ENCODE peak calls at places on chromosomes 11 and 22, in eight cellular contexts. Y, P, E, U, I, C, L and T are unnamed samples. For H3K4me1 and H3K36me3, the result is how much of the 10 kb centered on the place peaks cover.

GRCh38 chr11:130371004-130371590 is 56.4 kb upstream of the ZBTB44 start:
- DNase-seq in I (peak), L (no peak), Y (no peak), C (no peak), U (no peak), E (no peak), P (no peak), T (no peak)

GRCh38 chr22:24305260-24305692 is 34.6 kb downstream of the SPECC1L start:
- DNase-seq in I (no peak), P (no peak), C (no peak), L (peak), E (no peak), Y (no peak), U (no peak), T (no peak)

GRCh38 chr11:106627694-106628093 is 390.6 kb downstream of the GUCY1A2 start:
- DNase-seq in U (no peak), Y (no peak), E (no peak), I (no peak), P (no peak), L (no peak), C (no peak), T (no peak)

GRCh38 chr11:70226967-70227366 is 23.9 kb downstream of the FADD start:
- DNase-seq in E (no peak), C (no peak), P (no peak), U (no peak), Y (peak), I (no peak), L (peak), T (no peak)

GRCh38 chr11:122202951-122203456 is 87.0 kb upstream of the BLID start:
- DNase-seq in I (peak), U (peak), C (peak), P (peak), E (peak), Y (peak), L (peak), T (peak)

GRCh38 chr11:121024989-121025388 is 1.1 kb downstream of the TBCEL start:
- DNase-seq in Y (no peak), C (no peak), U (no peak), L (peak), P (no peak), I (no peak), E (no peak), T (peak)

GRCh38 chr22:20430101-20430640 is 7.5 kb downstream of the SCARF2 start:
- DNase-seq in C (peak), Y (no peak), E (peak), P (no peak), U (no peak), L (no peak), I (no peak), T (peak)

GRCh38 chr11:125091877-125092664 is 19.4 kb downstream of the TMEM218 start:
- DNase-seq in Y (no peak), U (no peak), P (no peak), L (no peak), E (no peak), C (no peak), I (no peak), T (no peak)

GRCh38 chr22:27594474-27595134 is 207.0 kb downstream of the MN1 start:
- DNase-seq in P (no peak), Y (no peak), L (no peak), E (no peak), C (no peak), U (no peak), I (no peak), T (no peak)

GRCh38 chr11:20127671-20128527 is 32.4 kb downstream of the DBX1 start:
- DNase-seq in U (peak), I (no peak), Y (peak), E (peak), L (peak), P (peak), C (peak), T (peak)

GRCh38 chr11:76636826-76637460 is 33.6 kb downstream of the LRRC32 start:
- DNase-seq in U (no peak), P (no peak), C (no peak), Y (no peak), I (no peak), L (no peak), E (no peak), T (no peak)

GRCh38 chr11:76236092-76237026 is 30.1 kb upstream of the WNT11 start:
- DNase-seq in P (peak), I (no peak), E (no peak), Y (peak), C (no peak), L (peak), U (no peak), T (peak)

GRCh38 chr22:29040385-29041275 is 21.0 kb downstream of the C22orf31 start:
- DNase-seq in Y (peak), C (no peak), I (no peak), E (no peak), U (peak), L (peak), P (no peak), T (peak)

GRCh38 chr22:36331912-36332622 is 55.7 kb downstream of the MYH9 start:
- DNase-seq in Y (no peak), L (peak), I (no peak), E (no peak), P (peak), C (peak), U (no peak), T (peak)

GRCh38 chr22:47303161-47303890 is 540.9 kb downstream of the TBC1D22A start:
- DNase-seq in C (no peak), L (no peak), P (no peak), Y (no peak), U (no peak), E (peak), I (peak), T (no peak)

GRCh38 chr11:133894956-133895549 is 49.7 kb upstream of the SPATA19 start:
- DNase-seq in C (peak), U (no peak), I (no peak), Y (no peak), L (no peak), P (no peak), E (peak), T (no peak)

GRCh38 chr22:18962308-18962635 is 26.2 kb upstream of the PRODH start:
- DNase-seq in E (no peak), L (no peak), Y (no peak), C (no peak), I (no peak), U (no peak), P (no peak), T (no peak)

GRCh38 chr11:60130496-60130895 is 42.0 kb downstream of the MS4A2 start:
- DNase-seq in E (no peak), L (peak), P (no peak), I (no peak), C (no peak), U (peak), Y (peak), T (no peak)

GRCh38 chr22:24518774-24519485 is 23.8 kb downstream of the UPB1 start:
- DNase-seq in U (no peak), Y (no peak), P (no peak), I (no peak), E (no peak), C (no peak), L (no peak), T (no peak)

DNA sequence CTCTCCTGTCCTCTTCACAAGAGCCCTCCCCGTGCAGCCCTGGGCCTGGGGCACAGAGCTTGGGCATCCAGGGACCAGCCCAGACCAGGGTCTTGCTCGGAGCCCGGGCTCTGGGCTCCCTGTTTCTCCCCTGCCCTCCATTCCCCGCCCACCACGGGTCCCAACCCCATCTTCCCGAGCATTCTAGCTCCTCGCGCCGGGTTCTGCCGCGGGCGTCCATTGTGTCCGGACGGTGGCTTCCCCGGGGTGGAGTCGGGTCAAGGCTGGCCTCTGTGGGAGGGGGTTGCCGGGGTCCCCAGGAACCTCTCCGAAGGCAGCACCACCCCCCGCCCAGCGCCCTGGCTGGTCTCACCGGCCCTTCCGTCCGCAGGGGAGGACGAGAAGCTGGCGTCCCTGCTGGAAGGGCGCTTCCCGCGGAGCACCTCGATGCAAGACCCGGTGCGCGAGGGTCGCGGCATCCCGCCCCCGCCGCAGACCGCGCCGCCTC is 18.1 kb upstream of the ACR start:
- DNase-seq in Y (no peak), C (no peak), P (no peak), I (no peak), L (no peak), E (no peak), U (no peak), T (no peak)
- H3K4me1 ChIP-seq in Y (under half), C (under half), P (under half), I (under half), L (under half), E (under half), U (under half), T (under half)

DNA sequence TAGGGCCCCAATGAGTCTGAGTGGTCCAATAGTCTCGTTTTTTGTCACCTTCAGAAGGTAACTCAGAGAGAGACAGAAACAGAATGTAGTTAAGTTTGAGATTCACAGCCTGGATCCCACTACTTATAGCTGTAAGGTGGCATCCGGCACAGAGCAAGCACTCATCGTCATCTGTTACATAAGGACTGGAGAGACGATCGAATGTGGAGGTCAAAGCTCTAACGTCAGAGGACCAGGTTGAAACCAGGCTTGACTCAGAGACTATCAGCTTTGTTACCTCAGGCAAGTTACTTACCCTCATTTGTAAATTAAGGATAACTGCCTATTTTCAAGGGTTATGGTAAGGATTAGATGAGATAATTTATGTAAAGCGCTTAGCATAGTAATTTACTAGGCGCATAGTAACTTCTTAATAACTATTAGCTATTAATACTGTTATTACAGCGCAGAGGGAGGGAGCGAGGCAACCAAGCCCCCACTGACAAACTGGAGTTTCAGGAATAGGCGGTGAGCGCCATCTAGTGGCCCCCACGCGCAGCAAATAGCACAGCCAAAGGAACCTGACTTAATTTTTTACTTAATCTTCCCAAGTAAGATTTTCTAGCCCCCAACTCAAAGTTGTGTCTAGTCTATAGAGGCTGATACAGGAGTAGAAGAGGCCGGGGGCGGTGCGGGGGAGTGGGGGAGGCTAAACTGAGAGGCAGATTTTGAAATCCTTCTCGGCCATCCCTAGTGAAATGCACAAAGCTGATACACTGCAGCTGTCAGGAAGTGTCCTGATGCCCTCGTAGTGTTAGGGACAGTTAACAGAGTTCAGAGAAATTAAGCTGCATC is 29.0 kb upstream of the API5 start:
- DNase-seq in C (no peak), I (peak), Y (peak), E (no peak), L (peak), U (peak), P (no peak), T (no peak)
- H3K36me3 ChIP-seq in C (under half), I (under half), Y (under half), E (under half), L (under half), U (under half), P (under half), T (under half)

GRCh38 chr22:22159384-22159783 is 85.2 kb upstream of the VPREB1 start:
- DNase-seq in I (no peak), Y (no peak), P (no peak), L (no peak), C (no peak), U (no peak), E (no peak), T (no peak)

GRCh38 chr22:22158207-22158816 is 86.3 kb upstream of the VPREB1 start:
- DNase-seq in E (no peak), I (no peak), Y (no peak), L (no peak), P (no peak), U (no peak), C (no peak), T (no peak)

GRCh38 chr22:22164541-22165272 is 79.9 kb upstream of the VPREB1 start:
- DNase-seq in L (no peak), E (no peak), U (no peak), Y (no peak), C (no peak), P (no peak), I (peak), T (no peak)

GRCh38 chr22:22158965-22159364 is 85.6 kb upstream of the VPREB1 start:
- DNase-seq in P (no peak), I (no peak), C (no peak), E (no peak), Y (no peak), U (no peak), L (no peak), T (no peak)

GRCh38 chr22:22161924-22162851 is 82.4 kb upstream of the VPREB1 start:
- DNase-seq in Y (no peak), P (no peak), E (no peak), C (no peak), U (no peak), I (peak), L (no peak), T (no peak)
- H3K4me1 ChIP-seq in Y (under half), P (under half), E (under half), C (under half), U (under half), I (under half), L (under half), T (under half)

DNA sequence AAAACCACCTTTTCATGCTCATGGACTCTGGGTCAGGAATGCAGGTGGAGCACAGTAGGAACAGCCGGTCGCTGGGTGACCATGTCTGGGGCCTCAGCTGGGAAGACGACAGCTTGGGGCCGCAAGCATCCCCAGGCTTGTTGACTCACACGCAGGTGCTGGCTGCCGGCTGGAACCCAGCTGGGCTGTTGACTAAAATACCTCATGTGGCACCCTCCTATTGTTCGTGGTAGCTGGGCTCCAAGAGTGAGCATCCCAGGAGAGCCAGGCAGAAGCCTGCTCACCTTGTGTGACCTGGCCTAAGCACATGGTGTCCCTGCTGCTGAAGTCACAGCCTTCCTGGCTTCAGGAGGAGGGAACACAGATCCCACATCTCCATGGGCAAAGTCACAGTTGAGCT is 9.4 kb downstream of the DPP3 start:
- DNase-seq in L (no peak), C (no peak), E (no peak), I (no peak), Y (no peak), P (no peak), U (no peak), T (no peak)
- H3K36me3 ChIP-seq in L (under half), C (under half), E (half or more), I (under half), Y (under half), P (under half), U (half or more), T (half or more)

GRCh38 chr11:1868636-1869291 is 15.9 kb downstream of the LSP1 start:
- DNase-seq in P (peak), C (no peak), E (no peak), Y (no peak), L (no peak), I (no peak), U (no peak), T (peak)
- H3K4me1 ChIP-seq in P (under half), C (half or more), E (half or more), Y (under half), L (under half), I (half or more), U (under half), T (under half)

DNA sequence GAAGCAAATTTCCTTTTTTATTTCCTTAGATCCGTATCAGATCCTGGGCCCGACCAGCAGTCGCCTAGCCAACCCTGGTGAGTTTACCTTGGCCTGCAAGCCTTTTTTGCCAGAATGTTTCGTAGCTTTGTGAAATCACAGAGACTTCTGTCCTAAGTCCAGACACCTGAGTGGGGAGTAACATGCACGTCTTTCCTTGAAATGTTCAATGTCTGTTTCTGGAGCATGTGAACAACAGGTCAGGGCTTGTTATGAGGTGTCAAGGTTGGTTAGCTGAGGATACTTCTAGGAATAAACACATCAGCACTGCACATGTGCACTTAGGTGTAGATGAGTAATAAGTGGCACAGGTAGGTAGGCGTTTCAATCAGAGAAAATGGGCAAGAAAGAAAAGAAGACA is 58.0 kb downstream of the KCNJ1 start:
- DNase-seq in E (no peak), C (no peak), L (no peak), Y (no peak), P (no peak), U (no peak), I (no peak), T (no peak)
- H3K36me3 ChIP-seq in E (under half), C (under half), L (under half), Y (under half), P (under half), U (under half), I (under half), T (under half)

GRCh38 chr11:45056529-45056928 is 89.9 kb upstream of the PRDM11 start:
- DNase-seq in U (peak), P (no peak), Y (no peak), I (no peak), E (no peak), L (no peak), C (no peak), T (no peak)

GRCh38 chr11:45052361-45052760 is 94.1 kb upstream of the PRDM11 start:
- DNase-seq in E (no peak), I (no peak), Y (no peak), U (no peak), P (no peak), L (peak), C (no peak), T (no peak)

GRCh38 chr11:45054956-45055355 is 91.5 kb upstream of the PRDM11 start:
- DNase-seq in C (no peak), E (no peak), I (no peak), L (no peak), U (no peak), Y (no peak), P (no peak), T (no peak)

GRCh38 chr11:45051621-45052020 is 94.8 kb upstream of the PRDM11 start:
- DNase-seq in E (no peak), Y (no peak), L (no peak), I (no peak), U (no peak), P (no peak), C (no peak), T (no peak)

DNA sequence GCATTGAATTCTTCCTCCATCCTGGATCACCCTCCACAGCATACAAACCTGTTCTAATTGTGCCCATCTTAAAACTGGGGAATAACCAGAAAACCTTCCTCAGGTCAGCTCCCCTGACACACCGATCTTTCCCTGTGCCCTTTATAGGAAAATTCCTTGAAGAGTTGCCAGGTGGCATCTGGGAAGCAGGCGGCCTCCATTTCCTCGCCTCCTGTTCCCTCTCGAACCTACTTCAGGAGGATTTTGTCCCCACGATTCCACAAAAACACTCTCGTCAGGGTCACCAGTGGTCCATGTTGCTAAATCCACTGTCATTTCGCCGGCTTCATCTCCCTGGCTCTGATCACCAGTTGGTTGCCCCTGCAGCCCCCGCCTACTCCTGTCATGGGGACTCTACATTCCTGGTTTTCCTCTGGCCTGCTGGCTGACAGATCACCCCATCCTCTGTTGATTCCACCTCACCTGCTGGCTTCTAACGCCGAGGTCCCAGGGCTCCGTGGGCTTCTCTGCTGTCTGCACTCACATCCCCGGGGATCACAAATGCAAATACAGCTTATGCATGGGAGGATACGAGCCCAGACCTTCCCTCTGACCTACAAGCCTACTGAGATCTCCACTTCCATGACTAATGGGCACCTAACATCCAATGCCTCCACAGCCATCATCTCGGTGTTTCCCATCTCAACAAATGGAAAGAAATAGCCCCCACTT is 92.5 kb upstream of the PRDM11 start:
- DNase-seq in C (no peak), P (no peak), U (no peak), E (no peak), I (no peak), L (no peak), Y (no peak), T (no peak)
- H3K4me1 ChIP-seq in C (under half), P (under half), U (under half), E (under half), I (under half), L (under half), Y (under half), T (under half)

DNA sequence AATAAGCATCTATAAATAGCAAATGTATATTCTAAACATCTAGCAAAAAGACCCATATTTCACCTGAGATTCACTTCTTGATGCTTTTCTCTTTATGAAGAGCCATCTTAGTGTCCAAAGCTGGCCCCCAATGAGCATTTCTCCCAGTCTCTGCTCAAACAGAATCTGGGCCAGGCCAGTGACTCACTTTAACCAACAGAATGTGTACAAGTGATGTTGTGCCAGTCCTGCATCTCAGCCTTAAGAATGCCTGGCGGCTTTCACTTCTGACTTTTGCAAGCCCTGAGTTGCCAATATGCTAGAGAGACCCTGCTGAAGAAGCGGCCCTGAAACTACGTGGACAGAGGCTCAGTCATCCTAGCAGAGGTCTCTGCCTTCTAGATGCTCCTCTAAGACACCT is 6.9 kb upstream of the COPB1 start:
- DNase-seq in C (no peak), Y (no peak), E (no peak), P (no peak), I (no peak), U (no peak), L (peak), T (no peak)
- H3K36me3 ChIP-seq in C (half or more), Y (half or more), E (half or more), P (under half), I (under half), U (half or more), L (half or more), T (half or more)

GRCh38 chr11:64230985-64231365 is 627 bp downstream of the DNAJC4 start:
- DNase-seq in E (no peak), Y (no peak), P (no peak), U (no peak), C (no peak), I (no peak), L (no peak), T (no peak)
- H3K4me1 ChIP-seq in E (half or more), Y (under half), P (under half), U (under half), C (half or more), I (half or more), L (under half), T (half or more)